ENCODE peak calls at places on chromosomes 4 and X, in eight cellular contexts. X, A, Q, S, F, B, Z and M are unnamed samples.

GRCh38 chrX:139560221-139560620 is 29.7 kb downstream of the F9 start:
- DNase-seq in X (no peak), A (no peak), Q (no peak), S (no peak), F (no peak), B (no peak), Z (no peak), M (no peak)

GRCh38 chr4:8340721-8341680 is 71.4 kb downstream of the HTRA3 start:
- DNase-seq in X (no peak), A (no peak), Q (no peak), S (no peak), F (no peak), B (no peak), Z (no peak), M (no peak)

GRCh38 chr4:173332963-173333657 is 1.0 kb downstream of the HMGB2 start:
- DNase-seq in X (no peak), A (no peak), Q (no peak), S (no peak), F (no peak), B (no peak), Z (no peak), M (no peak)

GRCh38 chr4:163090997-163091684 is 75.5 kb downstream of the NAF1 start:
- DNase-seq in X (no peak), A (no peak), Q (no peak), S (no peak), F (no peak), B (no peak), Z (no peak), M (no peak)

GRCh38 chrX:17542123-17542522 is 167.1 kb downstream of the NHS start:
- DNase-seq in X (no peak), A (no peak), Q (no peak), S (no peak), F (no peak), B (no peak), Z (no peak), M (no peak)

GRCh38 chr4:146428298-146428697 is 93.4 kb downstream of the SLC10A7 start:
- DNase-seq in X (no peak), A (no peak), Q (no peak), S (no peak), F (no peak), B (no peak), Z (no peak), M (no peak)

GRCh38 chr4:78772526-78773084 is 3.5 kb upstream of the BMP2K start:
- DNase-seq in X (no peak), A (no peak), Q (no peak), S (no peak), F (no peak), B (no peak), Z (no peak), M (no peak)

GRCh38 chr4:108834787-108835384 is 72.0 kb upstream of the ETNPPL start:
- DNase-seq in X (peak; percentile 29), A (peak; percentile 17), Q (peak; percentile 29), S (peak; percentile 6), F (no peak), B (no peak), Z (peak; percentile 55), M (no peak)

GRCh38 chrX:45145492-45146215 is 55.0 kb downstream of the DIPK2B start:
- DNase-seq in X (no peak), A (no peak), Q (no peak), S (no peak), F (no peak), B (no peak), Z (no peak), M (no peak)

GRCh38 chrX:103817502-103817901 is 14.6 kb downstream of the RAB9B start:
- DNase-seq in X (no peak), A (peak; percentile 38), Q (peak; percentile 59), S (peak; percentile 14), F (no peak), B (no peak), Z (peak; percentile 74), M (no peak)

GRCh38 chrX:127963696-127964095 is 88.5 kb downstream of the ACTRT1 start:
- DNase-seq in X (no peak), A (no peak), Q (no peak), S (no peak), F (no peak), B (no peak), Z (no peak), M (no peak)

GRCh38 chr4:74516321-74516720 is 71.4 kb downstream of the AREG start:
- DNase-seq in X (no peak), A (no peak), Q (no peak), S (no peak), F (no peak), B (no peak), Z (no peak), M (no peak)

GRCh38 chr4:103137446-103137827 is 37.8 kb upstream of the BDH2 start:
- DNase-seq in X (no peak), A (no peak), Q (no peak), S (no peak), F (no peak), B (no peak), Z (no peak), M (no peak)

GRCh38 chr4:148515248-148515647 is 73.0 kb upstream of the NR3C2 start:
- DNase-seq in X (no peak), A (no peak), Q (no peak), S (no peak), F (no peak), B (no peak), Z (no peak), M (no peak)

GRCh38 chr4:182768821-182769220 is 148.4 kb downstream of the DCTD start:
- DNase-seq in X (no peak), A (no peak), Q (no peak), S (no peak), F (no peak), B (no peak), Z (no peak), M (no peak)

GRCh38 chr4:15042529-15043167 is 40.4 kb downstream of the CPEB2 start:
- DNase-seq in X (no peak), A (no peak), Q (no peak), S (no peak), F (no peak), B (no peak), Z (no peak), M (no peak)

GRCh38 chr4:15753786-15754185 is 24.3 kb upstream of the CD38 start:
- DNase-seq in X (no peak), A (no peak), Q (no peak), S (no peak), F (no peak), B (no peak), Z (no peak), M (no peak)

GRCh38 chr4:81913427-81913878 is 441.7 kb upstream of the RASGEF1B start:
- DNase-seq in X (peak; percentile 13), A (peak; percentile 54), Q (peak; percentile 82), S (peak; percentile 53), F (no peak), B (no peak), Z (peak; percentile 76), M (peak; percentile 54)

GRCh38 chrX:25049347-25049746 is 33.6 kb upstream of the ARX start:
- DNase-seq in X (no peak), A (peak; percentile 4), Q (no peak), S (no peak), F (no peak), B (no peak), Z (no peak), M (no peak)

GRCh38 chr4:138510053-138510452 is 267.9 kb upstream of the SLC7A11 start:
- DNase-seq in X (no peak), A (no peak), Q (no peak), S (no peak), F (no peak), B (no peak), Z (no peak), M (no peak)

GRCh38 chr4:153651961-153652784 is 31.9 kb upstream of the TLR2 start:
- DNase-seq in X (no peak), A (no peak), Q (no peak), S (no peak), F (no peak), B (no peak), Z (no peak), M (no peak)